ENCODE peak calls at places on chromosomes 12 and 14, in nine cellular contexts. D, G, S, W, P, Y, U, C and F are unnamed samples.

GRCh38 chr12:68856510-68856909 is 48.5 kb downstream of the MDM2 start:
- DNase-seq in D (no peak), G (no peak), S (no peak), W (no peak), P (no peak), Y (no peak), U (no peak), C (no peak), F (no peak)

GRCh38 chr14:78005325-78005724 is 164.8 kb upstream of the NRXN3 start:
- DNase-seq in D (peak), G (peak), S (no peak), W (peak), P (no peak), Y (no peak), U (peak), C (no peak), F (peak)

GRCh38 chr14:104682107-104682593 is 7.3 kb upstream of the INF2 start:
- DNase-seq in D (peak), G (no peak), S (no peak), W (peak), P (no peak), Y (no peak), U (no peak), C (no peak), F (peak)

GRCh38 chr12:118190266-118190665 is 54.3 kb downstream of the PEBP1 start:
- DNase-seq in D (peak), G (no peak), S (peak), W (no peak), P (peak), Y (no peak), U (peak), C (no peak), F (no peak)

GRCh38 chr12:131621701-131622421 is 89.0 kb upstream of the SFSWAP start:
- DNase-seq in D (no peak), G (no peak), S (no peak), W (no peak), P (no peak), Y (no peak), U (no peak), C (no peak), F (no peak)

GRCh38 chr14:95156765-95157194 is 549 bp downstream of the DICER1 start:
- DNase-seq in D (no peak), G (no peak), S (peak), W (no peak), P (no peak), Y (peak), U (peak), C (peak), F (peak)

GRCh38 chr12:107817250-107817649 is 42.7 kb downstream of the ASCL4 start:
- DNase-seq in D (no peak), G (no peak), S (no peak), W (no peak), P (no peak), Y (no peak), U (no peak), C (no peak), F (no peak)

GRCh38 chr12:32084753-32085152 is 21.9 kb upstream of the BICD1 start:
- DNase-seq in D (no peak), G (no peak), S (no peak), W (no peak), P (no peak), Y (no peak), U (no peak), C (no peak), F (no peak)

GRCh38 chr14:99520571-99521081 is 39.4 kb downstream of the CCNK start:
- DNase-seq in D (no peak), G (no peak), S (no peak), W (no peak), P (no peak), Y (no peak), U (no peak), C (no peak), F (no peak)

GRCh38 chr14:93655078-93655750 is 133.1 kb downstream of the PRIMA1 start:
- DNase-seq in D (peak), G (peak), S (peak), W (peak), P (peak), Y (peak), U (peak), C (peak), F (peak)

GRCh38 chr12:19792028-19792427 is 352.7 kb downstream of the AEBP2 start:
- DNase-seq in D (no peak), G (no peak), S (no peak), W (no peak), P (no peak), Y (peak), U (no peak), C (no peak), F (no peak)

GRCh38 chr14:106459971-106460730 is 933.8 kb downstream of the TMEM121 start:
- DNase-seq in D (no peak), G (no peak), S (no peak), W (peak), P (peak), Y (no peak), U (no peak), C (no peak), F (no peak)

GRCh38 chr12:46472893-46473633 is 100.5 kb upstream of the SLC38A2 start:
- DNase-seq in D (peak), G (no peak), S (peak), W (peak), P (no peak), Y (no peak), U (peak), C (no peak), F (peak)

GRCh38 chr12:132686831-132687210 is 321 bp downstream of the POLE start:
- DNase-seq in D (no peak), G (no peak), S (no peak), W (no peak), P (no peak), Y (peak), U (no peak), C (no peak), F (no peak)

GRCh38 chr14:53304726-53305381 is 151.7 kb upstream of the DDHD1 start:
- DNase-seq in D (no peak), G (no peak), S (peak), W (peak), P (no peak), Y (no peak), U (peak), C (no peak), F (no peak)

GRCh38 chr12:727321-727720 is 25.1 kb upstream of the WNK1 start:
- DNase-seq in D (no peak), G (no peak), S (peak), W (no peak), P (no peak), Y (no peak), U (peak), C (no peak), F (no peak)

GRCh38 chr12:82517027-82517426 is 158.7 kb downstream of the METTL25 start:
- DNase-seq in D (peak), G (no peak), S (peak), W (no peak), P (peak), Y (no peak), U (peak), C (peak), F (peak)

GRCh38 chr14:36207500-36207899 is 31.0 kb upstream of the PTCSC3 start:
- DNase-seq in D (no peak), G (no peak), S (peak), W (peak), P (peak), Y (no peak), U (peak), C (no peak), F (peak)

GRCh38 chr14:79408696-79409095 is 802.6 kb downstream of the DIO2 start:
- DNase-seq in D (no peak), G (no peak), S (no peak), W (no peak), P (no peak), Y (no peak), U (no peak), C (no peak), F (no peak)

GRCh38 chr14:96532632-96533031 is 30.4 kb downstream of the PAPOLA start:
- DNase-seq in D (no peak), G (no peak), S (no peak), W (no peak), P (no peak), Y (no peak), U (no peak), C (no peak), F (no peak)

GRCh38 chr14:89351364-89351957 is 65.6 kb downstream of the FOXN3 start:
- DNase-seq in D (no peak), G (no peak), S (peak), W (peak), P (peak), Y (peak), U (no peak), C (no peak), F (no peak)

GRCh38 chr12:49121047-49121696 is 10.0 kb downstream of the TUBA1B start:
- DNase-seq in D (peak), G (no peak), S (peak), W (peak), P (peak), Y (no peak), U (peak), C (peak), F (peak)

GRCh38 chr14:100293497-100294212 is 12.6 kb downstream of the SLC25A29 start:
- DNase-seq in D (no peak), G (no peak), S (no peak), W (no peak), P (no peak), Y (no peak), U (peak), C (no peak), F (no peak)

GRCh38 chr12:117188961-117189724 is 1.1 kb downstream of the FBXO21 start:
- DNase-seq in D (peak), G (peak), S (peak), W (no peak), P (no peak), Y (no peak), U (peak), C (no peak), F (peak)

GRCh38 chr12:126966498-126966897 is 1300.5 kb upstream of the TMEM132C start:
- DNase-seq in D (no peak), G (no peak), S (no peak), W (no peak), P (no peak), Y (no peak), U (no peak), C (no peak), F (no peak)

GRCh38 chr14:52077261-52077984 is 8.6 kb upstream of the NID2 start:
- DNase-seq in D (no peak), G (no peak), S (peak), W (peak), P (no peak), Y (no peak), U (peak), C (no peak), F (peak)

GRCh38 chr12:23361971-23362370 is 587.5 kb downstream of the SOX5 start:
- DNase-seq in D (no peak), G (no peak), S (no peak), W (no peak), P (no peak), Y (no peak), U (no peak), C (no peak), F (no peak)

GRCh38 chr12:119914666-119915065 is 37.5 kb upstream of the CIT start:
- DNase-seq in D (no peak), G (no peak), S (no peak), W (no peak), P (no peak), Y (no peak), U (no peak), C (no peak), F (peak)

GRCh38 chr12:56636118-56636674 is 6.1 kb upstream of the BAZ2A start:
- DNase-seq in D (peak), G (peak), S (peak), W (peak), P (peak), Y (peak), U (peak), C (peak), F (peak)

GRCh38 chr14:51394391-51394790 is 154.3 kb downstream of the TMX1 start:
- DNase-seq in D (peak), G (no peak), S (peak), W (peak), P (no peak), Y (no peak), U (peak), C (no peak), F (no peak)